ENCODE peak calls at places on chromosomes 3 and 15, in ten cellular contexts. D, W, Q, M, Y, F, S, C, H and R are unnamed samples.

GRCh38 chr3:135491478-135491877 is 474.1 kb upstream of the PPP2R3A start:
- DNase-seq in D (no peak), W (no peak), Q (no peak), M (no peak), Y (no peak), F (no peak), S (no peak), C (no peak), H (no peak), R (no peak)

GRCh38 chr3:186095584-186096061 is 13.3 kb downstream of the ETV5 start:
- DNase-seq in D (no peak), W (no peak), Q (no peak), M (no peak), Y (no peak), F (no peak), S (no peak), C (no peak), H (no peak), R (no peak)

GRCh38 chr3:112672716-112673506 is 32.0 kb upstream of the CCDC80 start:
- DNase-seq in D (no peak), W (no peak), Q (no peak), M (no peak), Y (no peak), F (no peak), S (no peak), C (no peak), H (no peak), R (no peak)

GRCh38 chr3:43753743-43754142 is 63.0 kb downstream of the ABHD5 start:
- DNase-seq in D (no peak), W (no peak), Q (peak; percentile 77), M (no peak), Y (no peak), F (no peak), S (no peak), C (no peak), H (no peak), R (no peak)

GRCh38 chr3:183307749-183308148 is 54.7 kb downstream of the B3GNT5 start:
- DNase-seq in D (peak; percentile 45), W (peak; percentile 48), Q (no peak), M (no peak), Y (no peak), F (no peak), S (no peak), C (no peak), H (no peak), R (no peak)

GRCh38 chr3:180690061-180690460 is 10.8 kb upstream of the CCDC39 start:
- DNase-seq in D (no peak), W (no peak), Q (no peak), M (no peak), Y (no peak), F (no peak), S (no peak), C (no peak), H (no peak), R (no peak)

GRCh38 chr3:154430014-154430413 is at the start of gene GPR149:
- DNase-seq in D (no peak), W (peak; percentile 60), Q (no peak), M (no peak), Y (no peak), F (no peak), S (no peak), C (no peak), H (no peak), R (no peak)

GRCh38 chr15:64635486-64635815 is 139.9 kb downstream of the RBPMS2 start:
- DNase-seq in D (peak; percentile 64), W (peak; percentile 66), Q (peak; percentile 72), M (no peak), Y (peak; percentile 31), F (peak; percentile 28), S (no peak), C (no peak), H (no peak), R (peak; percentile 74)

GRCh38 chr3:30644615-30645014 is 38.2 kb downstream of the TGFBR2 start:
- DNase-seq in D (no peak), W (no peak), Q (peak; percentile 86), M (no peak), Y (no peak), F (peak; percentile 67), S (no peak), C (no peak), H (peak; percentile 42), R (peak; percentile 92)

GRCh38 chr15:39079296-39079834 is 501.5 kb upstream of the THBS1 start:
- DNase-seq in D (no peak), W (peak; percentile 48), Q (peak; percentile 77), M (no peak), Y (no peak), F (no peak), S (no peak), C (no peak), H (no peak), R (no peak)

GRCh38 chr15:85100186-85100937 is 118.7 kb downstream of the PDE8A start:
- DNase-seq in D (no peak), W (no peak), Q (peak; percentile 7), M (no peak), Y (no peak), F (no peak), S (no peak), C (no peak), H (peak; percentile 6), R (no peak)

GRCh38 chr15:64459382-64459781 is 996 bp upstream of the ZNF609 start:
- DNase-seq in D (no peak), W (peak; percentile 42), Q (no peak), M (no peak), Y (no peak), F (no peak), S (no peak), C (no peak), H (no peak), R (no peak)

GRCh38 chr3:30282052-30282708 is 324.2 kb upstream of the TGFBR2 start:
- DNase-seq in D (no peak), W (no peak), Q (peak; percentile 95), M (no peak), Y (peak; percentile 56), F (no peak), S (no peak), C (no peak), H (no peak), R (no peak)

GRCh38 chr3:186869253-186870235 is 27.0 kb downstream of the ADIPOQ start:
- DNase-seq in D (no peak), W (no peak), Q (peak; percentile 13), M (no peak), Y (peak; percentile 35), F (no peak), S (no peak), C (no peak), H (no peak), R (no peak)

GRCh38 chr15:63811942-63812341 is 21.8 kb downstream of the HERC1 start:
- DNase-seq in D (no peak), W (no peak), Q (no peak), M (no peak), Y (no peak), F (no peak), S (no peak), C (no peak), H (no peak), R (no peak)

GRCh38 chr15:78438595-78439285 is 724 bp downstream of the IREB2 start:
- DNase-seq in D (peak; percentile 52), W (peak; percentile 59), Q (peak; percentile 36), M (peak; percentile 36), Y (peak; percentile 47), F (no peak), S (peak; percentile 73), C (no peak), H (peak; percentile 5), R (peak; percentile 50)

GRCh38 chr3:18351069-18351628 is 74.0 kb downstream of the SATB1 start:
- DNase-seq in D (no peak), W (no peak), Q (no peak), M (no peak), Y (no peak), F (no peak), S (no peak), C (no peak), H (no peak), R (no peak)

GRCh38 chr3:188106006-188106405 is 48.0 kb upstream of the LPP start:
- DNase-seq in D (no peak), W (no peak), Q (no peak), M (no peak), Y (no peak), F (no peak), S (no peak), C (no peak), H (no peak), R (no peak)

GRCh38 chr3:167710552-167710951 is 24.1 kb downstream of the PDCD10 start:
- DNase-seq in D (no peak), W (no peak), Q (no peak), M (no peak), Y (no peak), F (no peak), S (no peak), C (no peak), H (no peak), R (no peak)

GRCh38 chr3:115148142-115148790 is 1.2 kb upstream of the ZBTB20 start:
- DNase-seq in D (no peak), W (no peak), Q (no peak), M (no peak), Y (no peak), F (no peak), S (no peak), C (no peak), H (no peak), R (no peak)

GRCh38 chr15:85037617-85038016 is 56.0 kb downstream of the PDE8A start:
- DNase-seq in D (no peak), W (no peak), Q (no peak), M (no peak), Y (no peak), F (no peak), S (no peak), C (no peak), H (no peak), R (no peak)

GRCh38 chr15:91254766-91255165 is 154.7 kb downstream of the SV2B start:
- DNase-seq in D (no peak), W (no peak), Q (no peak), M (no peak), Y (no peak), F (no peak), S (no peak), C (no peak), H (no peak), R (no peak)

GRCh38 chr3:74531491-74531890 is 83.0 kb downstream of the CNTN3 start:
- DNase-seq in D (no peak), W (peak; percentile 18), Q (peak; percentile 78), M (no peak), Y (no peak), F (no peak), S (no peak), C (no peak), H (no peak), R (no peak)

GRCh38 chr3:83224101-83224868 is 1462.8 kb upstream of the GBE1 start:
- DNase-seq in D (no peak), W (no peak), Q (peak; percentile 81), M (no peak), Y (no peak), F (no peak), S (no peak), C (no peak), H (no peak), R (no peak)

GRCh38 chr15:90336705-90337141 is 15.4 kb upstream of the ZNF774 start:
- DNase-seq in D (no peak), W (no peak), Q (peak; percentile 25), M (no peak), Y (peak; percentile 35), F (no peak), S (no peak), C (no peak), H (no peak), R (no peak)

GRCh38 chr3:77562089-77562488 is 522.2 kb downstream of the ROBO2 start:
- DNase-seq in D (no peak), W (no peak), Q (no peak), M (no peak), Y (no peak), F (no peak), S (no peak), C (no peak), H (no peak), R (no peak)

GRCh38 chr3:156826896-156827882 is 1.0 kb downstream of the LEKR1 start:
- DNase-seq in D (peak; percentile 62), W (no peak), Q (no peak), M (no peak), Y (no peak), F (no peak), S (no peak), C (no peak), H (no peak), R (no peak)

GRCh38 chr3:111373861-111374260 is 168.1 kb upstream of the CD96 start:
- DNase-seq in D (no peak), W (no peak), Q (peak; percentile 42), M (no peak), Y (no peak), F (no peak), S (no peak), C (no peak), H (no peak), R (no peak)